ENCODE peak calls at places on chromosome 7, in six cellular contexts. A, K, P, I, W and Q are unnamed samples.

GRCh38 chr7:112286294-112287086 is 80.0 kb downstream of the ZNF277 start:
- DNase-seq in A (no peak), K (no peak), P (no peak), I (no peak), W (no peak), Q (peak)

GRCh38 chr7:3154881-3155494 is 111.3 kb upstream of the CARD11 start:
- DNase-seq in A (no peak), K (peak), P (peak), I (no peak), W (no peak), Q (peak)

GRCh38 chr7:29853775-29854174 is 47.5 kb downstream of the WIPF3 start:
- DNase-seq in A (no peak), K (no peak), P (no peak), I (no peak), W (no peak), Q (no peak)

GRCh38 chr7:114722562-114722961 is 199.3 kb upstream of the MDFIC start:
- DNase-seq in A (no peak), K (no peak), P (no peak), I (no peak), W (no peak), Q (no peak)

GRCh38 chr7:18420176-18420575 is 75.4 kb upstream of the HDAC9 start:
- DNase-seq in A (no peak), K (no peak), P (no peak), I (no peak), W (no peak), Q (no peak)

GRCh38 chr7:134685250-134685649 is 38.6 kb downstream of the BPGM start:
- DNase-seq in A (no peak), K (no peak), P (no peak), I (no peak), W (no peak), Q (no peak)

GRCh38 chr7:82443801-82444219 is 233 bp upstream of the CACNA2D1 start:
- DNase-seq in A (no peak), K (no peak), P (peak), I (peak), W (peak), Q (peak)

GRCh38 chr7:40646717-40647116 is 511.9 kb downstream of the SUGCT start:
- DNase-seq in A (no peak), K (no peak), P (no peak), I (no peak), W (no peak), Q (no peak)

GRCh38 chr7:89994483-89994882 is 159.8 kb upstream of the STEAP1 start:
- DNase-seq in A (no peak), K (no peak), P (no peak), I (no peak), W (no peak), Q (no peak)

GRCh38 chr7:24617957-24618616 is 44.8 kb downstream of the PALS2 start:
- DNase-seq in A (no peak), K (no peak), P (no peak), I (no peak), W (no peak), Q (no peak)

GRCh38 chr7:3087243-3087642 is 43.6 kb upstream of the CARD11 start:
- DNase-seq in A (no peak), K (no peak), P (no peak), I (no peak), W (no peak), Q (no peak)

GRCh38 chr7:101943889-101944605 is 126.6 kb downstream of the CUX1 start:
- DNase-seq in A (no peak), K (no peak), P (no peak), I (peak), W (no peak), Q (no peak)

GRCh38 chr7:17299477-17299991 is 1.1 kb downstream of the AHR start:
- DNase-seq in A (no peak), K (no peak), P (peak), I (no peak), W (no peak), Q (peak)

GRCh38 chr7:46576950-46577349 is 655.9 kb upstream of the IGFBP3 start:
- DNase-seq in A (no peak), K (no peak), P (no peak), I (no peak), W (no peak), Q (no peak)

GRCh38 chr7:130922206-130923112 is 188.5 kb upstream of the KLF14 start:
- DNase-seq in A (no peak), K (no peak), P (no peak), I (no peak), W (no peak), Q (no peak)

GRCh38 chr7:36117201-36117840 is 35.7 kb upstream of the EEPD1 start:
- DNase-seq in A (no peak), K (no peak), P (no peak), I (no peak), W (no peak), Q (no peak)

GRCh38 chr7:139915864-139916716 is 87.0 kb downstream of the TBXAS1 start:
- DNase-seq in A (no peak), K (peak), P (peak), I (no peak), W (peak), Q (no peak)

GRCh38 chr7:117217636-117218035 is 105.2 kb downstream of the WNT2 start:
- DNase-seq in A (no peak), K (no peak), P (no peak), I (no peak), W (no peak), Q (no peak)

GRCh38 chr7:5550385-5550784 is 126.8 kb upstream of the TNRC18 start:
- DNase-seq in A (no peak), K (no peak), P (no peak), I (no peak), W (no peak), Q (no peak)

GRCh38 chr7:110157631-110158362 is 933.1 kb upstream of the LRRN3 start:
- DNase-seq in A (no peak), K (no peak), P (no peak), I (no peak), W (no peak), Q (no peak)

GRCh38 chr7:112068967-112069366 is 137.2 kb downstream of the DOCK4 start:
- DNase-seq in A (no peak), K (no peak), P (no peak), I (no peak), W (no peak), Q (no peak)

GRCh38 chr7:117251687-117252086 is 71.2 kb downstream of the WNT2 start:
- DNase-seq in A (no peak), K (no peak), P (no peak), I (no peak), W (no peak), Q (no peak)

GRCh38 chr7:136405931-136406777 is 429.0 kb upstream of the MTPN start:
- DNase-seq in A (no peak), K (no peak), P (peak), I (no peak), W (no peak), Q (peak)